ENCODE peak calls at places on chromosome 20, in seven cellular contexts. One of them, this sample, is unnamed.

GRCh38 chr20:63134201-63134612 is 81.7 kb downstream of the YTHDF1 start:
- DNase-seq in endothelial cell: no peak
- DNase-seq in NCI-H2081 treated with DMSO at 0.1 percent for 48 hours: no peak
- DNase-seq in activated CD4-positive, alpha-beta T cell treated with anti-CD3 and anti-CD28 coated beads, Interleukin-2, amount 50 U/mL, for 24 hours: no peak
- DNase-seq in glomerular endothelial cell: no peak
- DNase-seq in HT1080: no peak
- DNase-seq in stimulated activated naive B cell treated with anti-CD40 and anti-IgM and Interleukin-4, amounts not matched to agents 10 μg/mL and 1 μg/mL and 100 μg/mL, for 72 hours: no peak
- DNase-seq in this sample: no peak

GRCh38 chr20:58832442-58832841 is 18.3 kb downstream of the GNAS-AS1 start:
- DNase-seq in endothelial cell: no peak
- DNase-seq in NCI-H2081 treated with DMSO at 0.1 percent for 48 hours: no peak
- DNase-seq in activated CD4-positive, alpha-beta T cell treated with anti-CD3 and anti-CD28 coated beads, Interleukin-2, amount 50 U/mL, for 24 hours: no peak
- DNase-seq in glomerular endothelial cell: no peak
- DNase-seq in HT1080: no peak
- DNase-seq in stimulated activated naive B cell treated with anti-CD40 and anti-IgM and Interleukin-4, amounts not matched to agents 10 μg/mL and 1 μg/mL and 100 μg/mL, for 72 hours: no peak
- DNase-seq in this sample: no peak

GRCh38 chr20:57439432-57439831 is 48.2 kb downstream of the RBM38 start:
- DNase-seq in endothelial cell: no peak
- DNase-seq in NCI-H2081 treated with DMSO at 0.1 percent for 48 hours: no peak
- DNase-seq in activated CD4-positive, alpha-beta T cell treated with anti-CD3 and anti-CD28 coated beads, Interleukin-2, amount 50 U/mL, for 24 hours: no peak
- DNase-seq in glomerular endothelial cell: no peak
- DNase-seq in HT1080: no peak
- DNase-seq in stimulated activated naive B cell treated with anti-CD40 and anti-IgM and Interleukin-4, amounts not matched to agents 10 μg/mL and 1 μg/mL and 100 μg/mL, for 72 hours: no peak
- DNase-seq in this sample: no peak

GRCh38 chr20:14879020-14879697 is 541.7 kb upstream of the FLRT3 start:
- DNase-seq in endothelial cell: no peak
- DNase-seq in NCI-H2081 treated with DMSO at 0.1 percent for 48 hours: no peak
- DNase-seq in activated CD4-positive, alpha-beta T cell treated with anti-CD3 and anti-CD28 coated beads, Interleukin-2, amount 50 U/mL, for 24 hours: no peak
- DNase-seq in glomerular endothelial cell: peak
- DNase-seq in HT1080: peak
- DNase-seq in stimulated activated naive B cell treated with anti-CD40 and anti-IgM and Interleukin-4, amounts not matched to agents 10 μg/mL and 1 μg/mL and 100 μg/mL, for 72 hours: no peak
- DNase-seq in this sample: peak

GRCh38 chr20:34629342-34629741 is 47.5 kb downstream of the PIGU start:
- DNase-seq in endothelial cell: no peak
- DNase-seq in NCI-H2081 treated with DMSO at 0.1 percent for 48 hours: no peak
- DNase-seq in activated CD4-positive, alpha-beta T cell treated with anti-CD3 and anti-CD28 coated beads, Interleukin-2, amount 50 U/mL, for 24 hours: no peak
- DNase-seq in glomerular endothelial cell: no peak
- DNase-seq in HT1080: no peak
- DNase-seq in stimulated activated naive B cell treated with anti-CD40 and anti-IgM and Interleukin-4, amounts not matched to agents 10 μg/mL and 1 μg/mL and 100 μg/mL, for 72 hours: no peak
- DNase-seq in this sample: no peak

GRCh38 chr20:34604980-34605788 is 46.7 kb downstream of the MAP1LC3A start:
- DNase-seq in endothelial cell: no peak
- DNase-seq in NCI-H2081 treated with DMSO at 0.1 percent for 48 hours: no peak
- DNase-seq in activated CD4-positive, alpha-beta T cell treated with anti-CD3 and anti-CD28 coated beads, Interleukin-2, amount 50 U/mL, for 24 hours: no peak
- DNase-seq in glomerular endothelial cell: no peak
- DNase-seq in HT1080: peak
- DNase-seq in stimulated activated naive B cell treated with anti-CD40 and anti-IgM and Interleukin-4, amounts not matched to agents 10 μg/mL and 1 μg/mL and 100 μg/mL, for 72 hours: no peak
- DNase-seq in this sample: no peak

GRCh38 chr20:24732076-24732475 is 217.0 kb upstream of the CST7 start:
- DNase-seq in endothelial cell: no peak
- DNase-seq in NCI-H2081 treated with DMSO at 0.1 percent for 48 hours: no peak
- DNase-seq in activated CD4-positive, alpha-beta T cell treated with anti-CD3 and anti-CD28 coated beads, Interleukin-2, amount 50 U/mL, for 24 hours: no peak
- DNase-seq in glomerular endothelial cell: no peak
- DNase-seq in HT1080: no peak
- DNase-seq in stimulated activated naive B cell treated with anti-CD40 and anti-IgM and Interleukin-4, amounts not matched to agents 10 μg/mL and 1 μg/mL and 100 μg/mL, for 72 hours: no peak
- DNase-seq in this sample: no peak

GRCh38 chr20:62963614-62964397 is 11.3 kb downstream of the SLC17A9 start:
- DNase-seq in endothelial cell: no peak
- DNase-seq in NCI-H2081 treated with DMSO at 0.1 percent for 48 hours: no peak
- DNase-seq in activated CD4-positive, alpha-beta T cell treated with anti-CD3 and anti-CD28 coated beads, Interleukin-2, amount 50 U/mL, for 24 hours: no peak
- DNase-seq in glomerular endothelial cell: no peak
- DNase-seq in HT1080: no peak
- DNase-seq in stimulated activated naive B cell treated with anti-CD40 and anti-IgM and Interleukin-4, amounts not matched to agents 10 μg/mL and 1 μg/mL and 100 μg/mL, for 72 hours: no peak
- DNase-seq in this sample: no peak

GRCh38 chr20:59110607-59111006 is 53.0 kb upstream of the ZNF831 start:
- DNase-seq in endothelial cell: no peak
- DNase-seq in NCI-H2081 treated with DMSO at 0.1 percent for 48 hours: no peak
- DNase-seq in activated CD4-positive, alpha-beta T cell treated with anti-CD3 and anti-CD28 coated beads, Interleukin-2, amount 50 U/mL, for 24 hours: no peak
- DNase-seq in glomerular endothelial cell: no peak
- DNase-seq in HT1080: no peak
- DNase-seq in stimulated activated naive B cell treated with anti-CD40 and anti-IgM and Interleukin-4, amounts not matched to agents 10 μg/mL and 1 μg/mL and 100 μg/mL, for 72 hours: no peak
- DNase-seq in this sample: no peak

GRCh38 chr20:59831901-59832240 is 101.6 kb downstream of the SYCP2 start:
- DNase-seq in endothelial cell: no peak
- DNase-seq in NCI-H2081 treated with DMSO at 0.1 percent for 48 hours: no peak
- DNase-seq in activated CD4-positive, alpha-beta T cell treated with anti-CD3 and anti-CD28 coated beads, Interleukin-2, amount 50 U/mL, for 24 hours: no peak
- DNase-seq in glomerular endothelial cell: no peak
- DNase-seq in HT1080: no peak
- DNase-seq in stimulated activated naive B cell treated with anti-CD40 and anti-IgM and Interleukin-4, amounts not matched to agents 10 μg/mL and 1 μg/mL and 100 μg/mL, for 72 hours: no peak
- DNase-seq in this sample: no peak

GRCh38 chr20:47320990-47321805 is 35.3 kb downstream of the ZMYND8 start:
- DNase-seq in endothelial cell: no peak
- DNase-seq in NCI-H2081 treated with DMSO at 0.1 percent for 48 hours: no peak
- DNase-seq in activated CD4-positive, alpha-beta T cell treated with anti-CD3 and anti-CD28 coated beads, Interleukin-2, amount 50 U/mL, for 24 hours: no peak
- DNase-seq in glomerular endothelial cell: no peak
- DNase-seq in HT1080: no peak
- DNase-seq in stimulated activated naive B cell treated with anti-CD40 and anti-IgM and Interleukin-4, amounts not matched to agents 10 μg/mL and 1 μg/mL and 100 μg/mL, for 72 hours: no peak
- DNase-seq in this sample: no peak

GRCh38 chr20:56187791-56188190 is 60.7 kb upstream of the MC3R start:
- DNase-seq in endothelial cell: no peak
- DNase-seq in NCI-H2081 treated with DMSO at 0.1 percent for 48 hours: no peak
- DNase-seq in activated CD4-positive, alpha-beta T cell treated with anti-CD3 and anti-CD28 coated beads, Interleukin-2, amount 50 U/mL, for 24 hours: no peak
- DNase-seq in glomerular endothelial cell: no peak
- DNase-seq in HT1080: peak
- DNase-seq in stimulated activated naive B cell treated with anti-CD40 and anti-IgM and Interleukin-4, amounts not matched to agents 10 μg/mL and 1 μg/mL and 100 μg/mL, for 72 hours: no peak
- DNase-seq in this sample: no peak

GRCh38 chr20:51958099-51958498 is 155.8 kb upstream of the SALL4 start:
- DNase-seq in endothelial cell: no peak
- DNase-seq in NCI-H2081 treated with DMSO at 0.1 percent for 48 hours: no peak
- DNase-seq in activated CD4-positive, alpha-beta T cell treated with anti-CD3 and anti-CD28 coated beads, Interleukin-2, amount 50 U/mL, for 24 hours: no peak
- DNase-seq in glomerular endothelial cell: no peak
- DNase-seq in HT1080: no peak
- DNase-seq in stimulated activated naive B cell treated with anti-CD40 and anti-IgM and Interleukin-4, amounts not matched to agents 10 μg/mL and 1 μg/mL and 100 μg/mL, for 72 hours: no peak
- DNase-seq in this sample: no peak

GRCh38 chr20:48823960-48824497 is 3.8 kb downstream of the PREX1 start:
- DNase-seq in endothelial cell: no peak
- DNase-seq in NCI-H2081 treated with DMSO at 0.1 percent for 48 hours: no peak
- DNase-seq in activated CD4-positive, alpha-beta T cell treated with anti-CD3 and anti-CD28 coated beads, Interleukin-2, amount 50 U/mL, for 24 hours: peak
- DNase-seq in glomerular endothelial cell: peak
- DNase-seq in HT1080: peak
- DNase-seq in stimulated activated naive B cell treated with anti-CD40 and anti-IgM and Interleukin-4, amounts not matched to agents 10 μg/mL and 1 μg/mL and 100 μg/mL, for 72 hours: peak
- DNase-seq in this sample: peak

GRCh38 chr20:57313230-57313629 is 16.4 kb upstream of the SPO11 start:
- DNase-seq in endothelial cell: no peak
- DNase-seq in NCI-H2081 treated with DMSO at 0.1 percent for 48 hours: no peak
- DNase-seq in activated CD4-positive, alpha-beta T cell treated with anti-CD3 and anti-CD28 coated beads, Interleukin-2, amount 50 U/mL, for 24 hours: no peak
- DNase-seq in glomerular endothelial cell: no peak
- DNase-seq in HT1080: no peak
- DNase-seq in stimulated activated naive B cell treated with anti-CD40 and anti-IgM and Interleukin-4, amounts not matched to agents 10 μg/mL and 1 μg/mL and 100 μg/mL, for 72 hours: no peak
- DNase-seq in this sample: no peak

GRCh38 chr20:37364927-37365272 is 19.0 kb downstream of the SRC start:
- DNase-seq in endothelial cell: no peak
- DNase-seq in NCI-H2081 treated with DMSO at 0.1 percent for 48 hours: no peak
- DNase-seq in activated CD4-positive, alpha-beta T cell treated with anti-CD3 and anti-CD28 coated beads, Interleukin-2, amount 50 U/mL, for 24 hours: no peak
- DNase-seq in glomerular endothelial cell: no peak
- DNase-seq in HT1080: no peak
- DNase-seq in stimulated activated naive B cell treated with anti-CD40 and anti-IgM and Interleukin-4, amounts not matched to agents 10 μg/mL and 1 μg/mL and 100 μg/mL, for 72 hours: no peak
- DNase-seq in this sample: no peak

GRCh38 chr20:52812231-52812847 is 159.8 kb upstream of the TSHZ2 start:
- DNase-seq in endothelial cell: no peak
- DNase-seq in NCI-H2081 treated with DMSO at 0.1 percent for 48 hours: no peak
- DNase-seq in activated CD4-positive, alpha-beta T cell treated with anti-CD3 and anti-CD28 coated beads, Interleukin-2, amount 50 U/mL, for 24 hours: no peak
- DNase-seq in glomerular endothelial cell: no peak
- DNase-seq in HT1080: peak
- DNase-seq in stimulated activated naive B cell treated with anti-CD40 and anti-IgM and Interleukin-4, amounts not matched to agents 10 μg/mL and 1 μg/mL and 100 μg/mL, for 72 hours: no peak
- DNase-seq in this sample: no peak

GRCh38 chr20:52805892-52806291 is 166.3 kb upstream of the TSHZ2 start:
- DNase-seq in endothelial cell: no peak
- DNase-seq in NCI-H2081 treated with DMSO at 0.1 percent for 48 hours: no peak
- DNase-seq in activated CD4-positive, alpha-beta T cell treated with anti-CD3 and anti-CD28 coated beads, Interleukin-2, amount 50 U/mL, for 24 hours: no peak
- DNase-seq in glomerular endothelial cell: no peak
- DNase-seq in HT1080: no peak
- DNase-seq in stimulated activated naive B cell treated with anti-CD40 and anti-IgM and Interleukin-4, amounts not matched to agents 10 μg/mL and 1 μg/mL and 100 μg/mL, for 72 hours: no peak
- DNase-seq in this sample: no peak

GRCh38 chr20:33551778-33552177 is 61.9 kb downstream of the CBFA2T2 start:
- DNase-seq in endothelial cell: no peak
- DNase-seq in NCI-H2081 treated with DMSO at 0.1 percent for 48 hours: no peak
- DNase-seq in activated CD4-positive, alpha-beta T cell treated with anti-CD3 and anti-CD28 coated beads, Interleukin-2, amount 50 U/mL, for 24 hours: no peak
- DNase-seq in glomerular endothelial cell: no peak
- DNase-seq in HT1080: no peak
- DNase-seq in stimulated activated naive B cell treated with anti-CD40 and anti-IgM and Interleukin-4, amounts not matched to agents 10 μg/mL and 1 μg/mL and 100 μg/mL, for 72 hours: no peak
- DNase-seq in this sample: no peak

GRCh38 chr20:7596541-7596940 is 343.7 kb downstream of the HAO1 start:
- DNase-seq in endothelial cell: no peak
- DNase-seq in NCI-H2081 treated with DMSO at 0.1 percent for 48 hours: no peak
- DNase-seq in activated CD4-positive, alpha-beta T cell treated with anti-CD3 and anti-CD28 coated beads, Interleukin-2, amount 50 U/mL, for 24 hours: no peak
- DNase-seq in glomerular endothelial cell: no peak
- DNase-seq in HT1080: no peak
- DNase-seq in stimulated activated naive B cell treated with anti-CD40 and anti-IgM and Interleukin-4, amounts not matched to agents 10 μg/mL and 1 μg/mL and 100 μg/mL, for 72 hours: no peak
- DNase-seq in this sample: no peak

GRCh38 chr20:25274481-25274880 is 26.6 kb downstream of the PYGB start:
- DNase-seq in endothelial cell: no peak
- DNase-seq in NCI-H2081 treated with DMSO at 0.1 percent for 48 hours: no peak
- DNase-seq in activated CD4-positive, alpha-beta T cell treated with anti-CD3 and anti-CD28 coated beads, Interleukin-2, amount 50 U/mL, for 24 hours: no peak
- DNase-seq in glomerular endothelial cell: no peak
- DNase-seq in HT1080: no peak
- DNase-seq in stimulated activated naive B cell treated with anti-CD40 and anti-IgM and Interleukin-4, amounts not matched to agents 10 μg/mL and 1 μg/mL and 100 μg/mL, for 72 hours: no peak
- DNase-seq in this sample: no peak

GRCh38 chr20:47276856-47277541 is 79.5 kb downstream of the ZMYND8 start:
- DNase-seq in endothelial cell: no peak
- DNase-seq in NCI-H2081 treated with DMSO at 0.1 percent for 48 hours: no peak
- DNase-seq in activated CD4-positive, alpha-beta T cell treated with anti-CD3 and anti-CD28 coated beads, Interleukin-2, amount 50 U/mL, for 24 hours: no peak
- DNase-seq in glomerular endothelial cell: no peak
- DNase-seq in HT1080: no peak
- DNase-seq in stimulated activated naive B cell treated with anti-CD40 and anti-IgM and Interleukin-4, amounts not matched to agents 10 μg/mL and 1 μg/mL and 100 μg/mL, for 72 hours: no peak
- DNase-seq in this sample: no peak

GRCh38 chr20:37504404-37505096 is 16.5 kb upstream of the NNAT start:
- DNase-seq in endothelial cell: no peak
- DNase-seq in NCI-H2081 treated with DMSO at 0.1 percent for 48 hours: no peak
- DNase-seq in activated CD4-positive, alpha-beta T cell treated with anti-CD3 and anti-CD28 coated beads, Interleukin-2, amount 50 U/mL, for 24 hours: no peak
- DNase-seq in glomerular endothelial cell: no peak
- DNase-seq in HT1080: no peak
- DNase-seq in stimulated activated naive B cell treated with anti-CD40 and anti-IgM and Interleukin-4, amounts not matched to agents 10 μg/mL and 1 μg/mL and 100 μg/mL, for 72 hours: no peak
- DNase-seq in this sample: no peak

GRCh38 chr20:47727170-47727880 is 58.0 kb downstream of the SULF2 start:
- DNase-seq in endothelial cell: no peak
- DNase-seq in NCI-H2081 treated with DMSO at 0.1 percent for 48 hours: no peak
- DNase-seq in activated CD4-positive, alpha-beta T cell treated with anti-CD3 and anti-CD28 coated beads, Interleukin-2, amount 50 U/mL, for 24 hours: peak
- DNase-seq in glomerular endothelial cell: no peak
- DNase-seq in HT1080: no peak
- DNase-seq in stimulated activated naive B cell treated with anti-CD40 and anti-IgM and Interleukin-4, amounts not matched to agents 10 μg/mL and 1 μg/mL and 100 μg/mL, for 72 hours: peak
- DNase-seq in this sample: no peak

GRCh38 chr20:17912916-17913315 is 55.7 kb downstream of the SNX5 start:
- DNase-seq in endothelial cell: no peak
- DNase-seq in NCI-H2081 treated with DMSO at 0.1 percent for 48 hours: no peak
- DNase-seq in activated CD4-positive, alpha-beta T cell treated with anti-CD3 and anti-CD28 coated beads, Interleukin-2, amount 50 U/mL, for 24 hours: no peak
- DNase-seq in glomerular endothelial cell: no peak
- DNase-seq in HT1080: no peak
- DNase-seq in stimulated activated naive B cell treated with anti-CD40 and anti-IgM and Interleukin-4, amounts not matched to agents 10 μg/mL and 1 μg/mL and 100 μg/mL, for 72 hours: no peak
- DNase-seq in this sample: no peak

GRCh38 chr20:56406910-56407309 is 5.2 kb upstream of the CASS4 start:
- DNase-seq in endothelial cell: no peak
- DNase-seq in NCI-H2081 treated with DMSO at 0.1 percent for 48 hours: no peak
- DNase-seq in activated CD4-positive, alpha-beta T cell treated with anti-CD3 and anti-CD28 coated beads, Interleukin-2, amount 50 U/mL, for 24 hours: no peak
- DNase-seq in glomerular endothelial cell: no peak
- DNase-seq in HT1080: no peak
- DNase-seq in stimulated activated naive B cell treated with anti-CD40 and anti-IgM and Interleukin-4, amounts not matched to agents 10 μg/mL and 1 μg/mL and 100 μg/mL, for 72 hours: no peak
- DNase-seq in this sample: no peak

GRCh38 chr20:20850407-20850806 is 138.0 kb upstream of the RALGAPA2 start:
- DNase-seq in endothelial cell: no peak
- DNase-seq in NCI-H2081 treated with DMSO at 0.1 percent for 48 hours: no peak
- DNase-seq in activated CD4-positive, alpha-beta T cell treated with anti-CD3 and anti-CD28 coated beads, Interleukin-2, amount 50 U/mL, for 24 hours: no peak
- DNase-seq in glomerular endothelial cell: no peak
- DNase-seq in HT1080: no peak
- DNase-seq in stimulated activated naive B cell treated with anti-CD40 and anti-IgM and Interleukin-4, amounts not matched to agents 10 μg/mL and 1 μg/mL and 100 μg/mL, for 72 hours: no peak
- DNase-seq in this sample: no peak

GRCh38 chr20:21353236-21353635 is 44.1 kb downstream of the NKX2-4 start:
- DNase-seq in endothelial cell: no peak
- DNase-seq in NCI-H2081 treated with DMSO at 0.1 percent for 48 hours: no peak
- DNase-seq in activated CD4-positive, alpha-beta T cell treated with anti-CD3 and anti-CD28 coated beads, Interleukin-2, amount 50 U/mL, for 24 hours: no peak
- DNase-seq in glomerular endothelial cell: no peak
- DNase-seq in HT1080: peak
- DNase-seq in stimulated activated naive B cell treated with anti-CD40 and anti-IgM and Interleukin-4, amounts not matched to agents 10 μg/mL and 1 μg/mL and 100 μg/mL, for 72 hours: no peak
- DNase-seq in this sample: peak

GRCh38 chr20:47740225-47741184 is 44.8 kb downstream of the SULF2 start:
- DNase-seq in endothelial cell: no peak
- DNase-seq in NCI-H2081 treated with DMSO at 0.1 percent for 48 hours: no peak
- DNase-seq in activated CD4-positive, alpha-beta T cell treated with anti-CD3 and anti-CD28 coated beads, Interleukin-2, amount 50 U/mL, for 24 hours: no peak
- DNase-seq in glomerular endothelial cell: no peak
- DNase-seq in HT1080: peak
- DNase-seq in stimulated activated naive B cell treated with anti-CD40 and anti-IgM and Interleukin-4, amounts not matched to agents 10 μg/mL and 1 μg/mL and 100 μg/mL, for 72 hours: no peak
- DNase-seq in this sample: no peak

GRCh38 chr20:7571521-7572065 is 368.7 kb downstream of the HAO1 start:
- DNase-seq in endothelial cell: no peak
- DNase-seq in NCI-H2081 treated with DMSO at 0.1 percent for 48 hours: no peak
- DNase-seq in activated CD4-positive, alpha-beta T cell treated with anti-CD3 and anti-CD28 coated beads, Interleukin-2, amount 50 U/mL, for 24 hours: no peak
- DNase-seq in glomerular endothelial cell: no peak
- DNase-seq in HT1080: no peak
- DNase-seq in stimulated activated naive B cell treated with anti-CD40 and anti-IgM and Interleukin-4, amounts not matched to agents 10 μg/mL and 1 μg/mL and 100 μg/mL, for 72 hours: no peak
- DNase-seq in this sample: no peak

GRCh38 chr20:37397076-37397953 is 51.4 kb downstream of the SRC start:
- DNase-seq in endothelial cell: no peak
- DNase-seq in NCI-H2081 treated with DMSO at 0.1 percent for 48 hours: no peak
- DNase-seq in activated CD4-positive, alpha-beta T cell treated with anti-CD3 and anti-CD28 coated beads, Interleukin-2, amount 50 U/mL, for 24 hours: no peak
- DNase-seq in glomerular endothelial cell: no peak
- DNase-seq in HT1080: peak
- DNase-seq in stimulated activated naive B cell treated with anti-CD40 and anti-IgM and Interleukin-4, amounts not matched to agents 10 μg/mL and 1 μg/mL and 100 μg/mL, for 72 hours: no peak
- DNase-seq in this sample: peak

GRCh38 chr20:49029203-49029602 is 16.9 kb upstream of the CSE1L start:
- DNase-seq in endothelial cell: no peak
- DNase-seq in NCI-H2081 treated with DMSO at 0.1 percent for 48 hours: no peak
- DNase-seq in activated CD4-positive, alpha-beta T cell treated with anti-CD3 and anti-CD28 coated beads, Interleukin-2, amount 50 U/mL, for 24 hours: no peak
- DNase-seq in glomerular endothelial cell: no peak
- DNase-seq in HT1080: no peak
- DNase-seq in stimulated activated naive B cell treated with anti-CD40 and anti-IgM and Interleukin-4, amounts not matched to agents 10 μg/mL and 1 μg/mL and 100 μg/mL, for 72 hours: no peak
- DNase-seq in this sample: no peak

GRCh38 chr20:9261781-9262180 is 192.9 kb downstream of the PLCB4 start:
- DNase-seq in endothelial cell: no peak
- DNase-seq in NCI-H2081 treated with DMSO at 0.1 percent for 48 hours: no peak
- DNase-seq in activated CD4-positive, alpha-beta T cell treated with anti-CD3 and anti-CD28 coated beads, Interleukin-2, amount 50 U/mL, for 24 hours: no peak
- DNase-seq in glomerular endothelial cell: no peak
- DNase-seq in HT1080: no peak
- DNase-seq in stimulated activated naive B cell treated with anti-CD40 and anti-IgM and Interleukin-4, amounts not matched to agents 10 μg/mL and 1 μg/mL and 100 μg/mL, for 72 hours: no peak
- DNase-seq in this sample: no peak

GRCh38 chr20:47680804-47681529 is 104.3 kb downstream of the SULF2 start:
- DNase-seq in endothelial cell: no peak
- DNase-seq in NCI-H2081 treated with DMSO at 0.1 percent for 48 hours: no peak
- DNase-seq in activated CD4-positive, alpha-beta T cell treated with anti-CD3 and anti-CD28 coated beads, Interleukin-2, amount 50 U/mL, for 24 hours: no peak
- DNase-seq in glomerular endothelial cell: no peak
- DNase-seq in HT1080: peak
- DNase-seq in stimulated activated naive B cell treated with anti-CD40 and anti-IgM and Interleukin-4, amounts not matched to agents 10 μg/mL and 1 μg/mL and 100 μg/mL, for 72 hours: no peak
- DNase-seq in this sample: peak

GRCh38 chr20:13119583-13119982 is 101.5 kb upstream of the ISM1 start:
- DNase-seq in endothelial cell: peak
- DNase-seq in NCI-H2081 treated with DMSO at 0.1 percent for 48 hours: peak
- DNase-seq in activated CD4-positive, alpha-beta T cell treated with anti-CD3 and anti-CD28 coated beads, Interleukin-2, amount 50 U/mL, for 24 hours: peak
- DNase-seq in glomerular endothelial cell: peak
- DNase-seq in HT1080: peak
- DNase-seq in stimulated activated naive B cell treated with anti-CD40 and anti-IgM and Interleukin-4, amounts not matched to agents 10 μg/mL and 1 μg/mL and 100 μg/mL, for 72 hours: peak
- DNase-seq in this sample: no peak

GRCh38 chr20:22490287-22491187 is 93.8 kb downstream of the FOXA2 start:
- DNase-seq in endothelial cell: no peak
- DNase-seq in NCI-H2081 treated with DMSO at 0.1 percent for 48 hours: peak
- DNase-seq in activated CD4-positive, alpha-beta T cell treated with anti-CD3 and anti-CD28 coated beads, Interleukin-2, amount 50 U/mL, for 24 hours: no peak
- DNase-seq in glomerular endothelial cell: no peak
- DNase-seq in HT1080: no peak
- DNase-seq in stimulated activated naive B cell treated with anti-CD40 and anti-IgM and Interleukin-4, amounts not matched to agents 10 μg/mL and 1 μg/mL and 100 μg/mL, for 72 hours: no peak
- DNase-seq in this sample: no peak

GRCh38 chr20:40686893-40687292 is 2.1 kb downstream of the MAFB start:
- DNase-seq in endothelial cell: no peak
- DNase-seq in NCI-H2081 treated with DMSO at 0.1 percent for 48 hours: no peak
- DNase-seq in activated CD4-positive, alpha-beta T cell treated with anti-CD3 and anti-CD28 coated beads, Interleukin-2, amount 50 U/mL, for 24 hours: no peak
- DNase-seq in glomerular endothelial cell: no peak
- DNase-seq in HT1080: no peak
- DNase-seq in stimulated activated naive B cell treated with anti-CD40 and anti-IgM and Interleukin-4, amounts not matched to agents 10 μg/mL and 1 μg/mL and 100 μg/mL, for 72 hours: no peak
- DNase-seq in this sample: no peak

GRCh38 chr20:63082308-63082938 is 75.7 kb upstream of the BHLHE23 start:
- DNase-seq in endothelial cell: peak
- DNase-seq in NCI-H2081 treated with DMSO at 0.1 percent for 48 hours: no peak
- DNase-seq in activated CD4-positive, alpha-beta T cell treated with anti-CD3 and anti-CD28 coated beads, Interleukin-2, amount 50 U/mL, for 24 hours: no peak
- DNase-seq in glomerular endothelial cell: no peak
- DNase-seq in HT1080: no peak
- DNase-seq in stimulated activated naive B cell treated with anti-CD40 and anti-IgM and Interleukin-4, amounts not matched to agents 10 μg/mL and 1 μg/mL and 100 μg/mL, for 72 hours: no peak
- DNase-seq in this sample: peak

This sample was measured in NCI-H226.